ENCODE peak calls at places on chromosomes 2 and 18, in nine cellular contexts. One of them, this sample, is unnamed.

GRCh38 chr2:14232212-14232611 is 400.3 kb upstream of the LRATD1 start:
- DNase-seq in left cardiac atrium: no peak
- DNase-seq in iPS DF 19.7: peak
- DNase-seq in activated naive CD4-positive, alpha-beta T cell treated with anti-CD3 and anti-CD28 coated beads, Interleukin-2, amount 10 ng/mL, durations not matched to agents 7 days and 5 days: no peak
- DNase-seq in MV-4-11: no peak
- DNase-seq in mucosa of gallbladder: no peak
- DNase-seq in fibroblast of the aortic adventitia: no peak
- DNase-seq in NCI-H510A treated with DMSO at 0.1 percent for 48 hours: no peak
- DNase-seq in left lung: no peak
- DNase-seq in this sample: no peak

GRCh38 chr18:44153976-44154375 is 526.7 kb upstream of the SETBP1 start:
- DNase-seq in left cardiac atrium: no peak
- DNase-seq in iPS DF 19.7: no peak
- DNase-seq in activated naive CD4-positive, alpha-beta T cell treated with anti-CD3 and anti-CD28 coated beads, Interleukin-2, amount 10 ng/mL, durations not matched to agents 7 days and 5 days: no peak
- DNase-seq in MV-4-11: no peak
- DNase-seq in mucosa of gallbladder: no peak
- DNase-seq in fibroblast of the aortic adventitia: no peak
- DNase-seq in NCI-H510A treated with DMSO at 0.1 percent for 48 hours: no peak
- DNase-seq in left lung: no peak
- DNase-seq in this sample: no peak

GRCh38 chr2:11028407-11028916 is 116.7 kb downstream of the KCNF1 start:
- DNase-seq in left cardiac atrium: no peak
- DNase-seq in iPS DF 19.7: no peak
- DNase-seq in activated naive CD4-positive, alpha-beta T cell treated with anti-CD3 and anti-CD28 coated beads, Interleukin-2, amount 10 ng/mL, durations not matched to agents 7 days and 5 days: no peak
- DNase-seq in MV-4-11: no peak
- DNase-seq in mucosa of gallbladder: no peak
- DNase-seq in fibroblast of the aortic adventitia: no peak
- DNase-seq in NCI-H510A treated with DMSO at 0.1 percent for 48 hours: no peak
- DNase-seq in left lung: no peak
- DNase-seq in this sample: no peak

GRCh38 chr2:84719434-84719833 is 161.4 kb downstream of the TRABD2A start:
- DNase-seq in left cardiac atrium: no peak
- DNase-seq in iPS DF 19.7: no peak
- DNase-seq in activated naive CD4-positive, alpha-beta T cell treated with anti-CD3 and anti-CD28 coated beads, Interleukin-2, amount 10 ng/mL, durations not matched to agents 7 days and 5 days: no peak
- DNase-seq in MV-4-11: no peak
- DNase-seq in mucosa of gallbladder: no peak
- DNase-seq in fibroblast of the aortic adventitia: no peak
- DNase-seq in NCI-H510A treated with DMSO at 0.1 percent for 48 hours: no peak
- DNase-seq in left lung: no peak
- DNase-seq in this sample: no peak

GRCh38 chr2:113965644-113966043 is 75.8 kb downstream of the ACTR3 start:
- DNase-seq in left cardiac atrium: no peak
- DNase-seq in iPS DF 19.7: peak
- DNase-seq in activated naive CD4-positive, alpha-beta T cell treated with anti-CD3 and anti-CD28 coated beads, Interleukin-2, amount 10 ng/mL, durations not matched to agents 7 days and 5 days: no peak
- DNase-seq in MV-4-11: peak
- DNase-seq in mucosa of gallbladder: no peak
- DNase-seq in fibroblast of the aortic adventitia: peak
- DNase-seq in NCI-H510A treated with DMSO at 0.1 percent for 48 hours: peak
- DNase-seq in left lung: no peak
- DNase-seq in this sample: no peak

GRCh38 chr2:23502096-23502495 is 117.1 kb downstream of the KLHL29 start:
- DNase-seq in left cardiac atrium: no peak
- DNase-seq in iPS DF 19.7: no peak
- DNase-seq in activated naive CD4-positive, alpha-beta T cell treated with anti-CD3 and anti-CD28 coated beads, Interleukin-2, amount 10 ng/mL, durations not matched to agents 7 days and 5 days: no peak
- DNase-seq in MV-4-11: no peak
- DNase-seq in mucosa of gallbladder: no peak
- DNase-seq in fibroblast of the aortic adventitia: no peak
- DNase-seq in NCI-H510A treated with DMSO at 0.1 percent for 48 hours: no peak
- DNase-seq in left lung: no peak
- DNase-seq in this sample: no peak

GRCh38 chr2:216698895-216699294 is 3.5 kb upstream of the IGFBP5 start:
- DNase-seq in left cardiac atrium: no peak
- DNase-seq in iPS DF 19.7: no peak
- DNase-seq in activated naive CD4-positive, alpha-beta T cell treated with anti-CD3 and anti-CD28 coated beads, Interleukin-2, amount 10 ng/mL, durations not matched to agents 7 days and 5 days: no peak
- DNase-seq in MV-4-11: peak
- DNase-seq in mucosa of gallbladder: no peak
- DNase-seq in fibroblast of the aortic adventitia: peak
- DNase-seq in NCI-H510A treated with DMSO at 0.1 percent for 48 hours: peak
- DNase-seq in left lung: no peak
- DNase-seq in this sample: no peak

GRCh38 chr2:27182346-27182745 is 29.5 kb upstream of the ATRAID start:
- DNase-seq in left cardiac atrium: no peak
- DNase-seq in iPS DF 19.7: no peak
- DNase-seq in activated naive CD4-positive, alpha-beta T cell treated with anti-CD3 and anti-CD28 coated beads, Interleukin-2, amount 10 ng/mL, durations not matched to agents 7 days and 5 days: no peak
- DNase-seq in MV-4-11: no peak
- DNase-seq in mucosa of gallbladder: no peak
- DNase-seq in fibroblast of the aortic adventitia: peak
- DNase-seq in NCI-H510A treated with DMSO at 0.1 percent for 48 hours: no peak
- DNase-seq in left lung: no peak
- DNase-seq in this sample: no peak

GRCh38 chr2:174610243-174610995 is 12.8 kb upstream of the WIPF1 start:
- DNase-seq in left cardiac atrium: no peak
- DNase-seq in iPS DF 19.7: no peak
- DNase-seq in activated naive CD4-positive, alpha-beta T cell treated with anti-CD3 and anti-CD28 coated beads, Interleukin-2, amount 10 ng/mL, durations not matched to agents 7 days and 5 days: no peak
- DNase-seq in MV-4-11: peak
- DNase-seq in mucosa of gallbladder: no peak
- DNase-seq in fibroblast of the aortic adventitia: peak
- DNase-seq in NCI-H510A treated with DMSO at 0.1 percent for 48 hours: no peak
- DNase-seq in left lung: no peak
- DNase-seq in this sample: no peak

GRCh38 chr2:224101820-224102630 is 62.9 kb upstream of the SERPINE2 start:
- DNase-seq in left cardiac atrium: peak
- DNase-seq in iPS DF 19.7: no peak
- DNase-seq in activated naive CD4-positive, alpha-beta T cell treated with anti-CD3 and anti-CD28 coated beads, Interleukin-2, amount 10 ng/mL, durations not matched to agents 7 days and 5 days: no peak
- DNase-seq in MV-4-11: peak
- DNase-seq in mucosa of gallbladder: no peak
- DNase-seq in fibroblast of the aortic adventitia: peak
- DNase-seq in NCI-H510A treated with DMSO at 0.1 percent for 48 hours: no peak
- DNase-seq in left lung: no peak
- DNase-seq in this sample: no peak

GRCh38 chr2:25306767-25307368 is 34.9 kb downstream of the DNMT3A start:
- DNase-seq in left cardiac atrium: peak
- DNase-seq in iPS DF 19.7: no peak
- DNase-seq in activated naive CD4-positive, alpha-beta T cell treated with anti-CD3 and anti-CD28 coated beads, Interleukin-2, amount 10 ng/mL, durations not matched to agents 7 days and 5 days: no peak
- DNase-seq in MV-4-11: peak
- DNase-seq in mucosa of gallbladder: no peak
- DNase-seq in fibroblast of the aortic adventitia: no peak
- DNase-seq in NCI-H510A treated with DMSO at 0.1 percent for 48 hours: no peak
- DNase-seq in left lung: no peak
- DNase-seq in this sample: no peak

GRCh38 chr2:167212054-167212648 is 323.9 kb downstream of the XIRP2 start:
- DNase-seq in left cardiac atrium: no peak
- DNase-seq in iPS DF 19.7: no peak
- DNase-seq in activated naive CD4-positive, alpha-beta T cell treated with anti-CD3 and anti-CD28 coated beads, Interleukin-2, amount 10 ng/mL, durations not matched to agents 7 days and 5 days: peak
- DNase-seq in MV-4-11: peak
- DNase-seq in mucosa of gallbladder: peak
- DNase-seq in fibroblast of the aortic adventitia: peak
- DNase-seq in NCI-H510A treated with DMSO at 0.1 percent for 48 hours: peak
- DNase-seq in left lung: no peak
- DNase-seq in this sample: no peak

GRCh38 chr2:186399082-186399644 is 86.9 kb upstream of the ZC3H15 start:
- DNase-seq in left cardiac atrium: no peak
- DNase-seq in iPS DF 19.7: no peak
- DNase-seq in activated naive CD4-positive, alpha-beta T cell treated with anti-CD3 and anti-CD28 coated beads, Interleukin-2, amount 10 ng/mL, durations not matched to agents 7 days and 5 days: no peak
- DNase-seq in MV-4-11: no peak
- DNase-seq in mucosa of gallbladder: no peak
- DNase-seq in fibroblast of the aortic adventitia: no peak
- DNase-seq in NCI-H510A treated with DMSO at 0.1 percent for 48 hours: no peak
- DNase-seq in left lung: no peak
- DNase-seq in this sample: no peak

This sample was measured in omental fat pad.